ENCODE peak calls at places on chromosome 6, in five cellular contexts. V is substantia nigra; G is naive thymus-derived CD4-positive, alpha-beta T cell; S is AG08395; C is BE2C. A is an unnamed sample.

GRCh38 chr6:150579611-150580010 is 20.1 kb upstream of the PLEKHG1 start:
- DNase-seq in V (peak; percentile 28), C (no peak), S (peak; percentile 13), G (no peak), A (no peak)

GRCh38 chr6:139027620-139028182 is 844 bp upstream of the ABRACL start:
- DNase-seq in G (no peak), V (no peak), S (no peak), C (no peak), A (no peak)

GRCh38 chr6:45420909-45421699 is 43.4 kb upstream of the SUPT3H start:
- DNase-seq in G (no peak), C (no peak), V (no peak), S (peak; percentile 41), A (no peak)

GRCh38 chr6:134145786-134146185 is 93.4 kb upstream of the SLC2A12 start:
- DNase-seq in G (no peak), V (no peak), C (no peak), S (no peak), A (peak; percentile 44)

GRCh38 chr6:153047386-153047785 is 44.9 kb upstream of the MTRF1L start:
- DNase-seq in C (no peak), V (no peak), G (no peak), S (no peak), A (no peak)

GRCh38 chr6:8499540-8499939 is 64.2 kb upstream of the SLC35B3 start:
- DNase-seq in G (no peak), V (no peak), C (no peak), S (peak; percentile 3), A (no peak)

GRCh38 chr6:160461641-160462040 is 113.5 kb downstream of the SLC22A3 start:
- DNase-seq in S (no peak), V (no peak), G (no peak), C (no peak), A (no peak)

GRCh38 chr6:167475947-167476346 is 151.1 kb downstream of the TTLL2 start:
- DNase-seq in G (no peak), S (no peak), C (no peak), V (no peak), A (no peak)

GRCh38 chr6:64445038-64445437 is 809.4 kb downstream of the PHF3 start:
- DNase-seq in S (no peak), V (no peak), G (no peak), C (no peak), A (no peak)

GRCh38 chr6:18022398-18023231 is 35.2 kb upstream of the KIF13A start:
- DNase-seq in C (no peak), S (peak; percentile 84), V (no peak), G (no peak), A (no peak)

GRCh38 chr6:151493495-151494234 is at the start of gene CCDC170:
- DNase-seq in G (no peak), C (peak; percentile 21), V (peak; percentile 35), S (peak; percentile 58), A (peak; percentile 58)

GRCh38 chr6:36698871-36699271 is 1.2 kb downstream of the RAB44 start:
- DNase-seq in S (no peak), V (no peak), G (no peak), C (no peak), A (no peak)

GRCh38 chr6:28738396-28738765 is 185.4 kb downstream of the TRIM27 start:
- DNase-seq in V (no peak), C (no peak), S (no peak), G (no peak), A (no peak)

GRCh38 chr6:44016131-44016870 is 111.0 kb downstream of the MRPL14 start:
- DNase-seq in G (no peak), V (no peak), C (no peak), S (no peak), A (no peak)

GRCh38 chr6:36605560-36606391 is 11.6 kb downstream of the SRSF3 start:
- DNase-seq in S (no peak), V (no peak), G (no peak), C (no peak), A (no peak)

GRCh38 chr6:140388141-140388802 is 1013.8 kb upstream of the CITED2 start:
- DNase-seq in C (no peak), V (no peak), S (no peak), G (no peak), A (no peak)

GRCh38 chr6:122289721-122290501 is 109.5 kb upstream of the HSF2 start:
- DNase-seq in S (no peak), C (no peak), G (no peak), V (no peak), A (no peak)

GRCh38 chr6:97059473-97059872 is 134.9 kb downstream of the KLHL32 start:
- DNase-seq in G (no peak), S (peak; percentile 60), C (no peak), V (no peak), A (no peak)

GRCh38 chr6:126614642-126615504 is 275.0 kb downstream of the CENPW start:
- DNase-seq in G (no peak), S (no peak), V (no peak), C (no peak), A (no peak)

GRCh38 chr6:90038951-90039653 is 144.8 kb downstream of the GJA10 start:
- DNase-seq in S (no peak), G (no peak), C (no peak), V (no peak), A (no peak)

GRCh38 chr6:137956098-137956488 is 89.0 kb downstream of the TNFAIP3 start:
- DNase-seq in S (no peak), G (no peak), C (no peak), V (no peak), A (no peak)

GRCh38 chr6:141955621-141956020 is 177.1 kb upstream of the GJE1 start:
- DNase-seq in S (no peak), C (no peak), V (no peak), G (no peak), A (no peak)

GRCh38 chr6:161271343-161272019 is 2.4 kb downstream of the AGPAT4 start:
- DNase-seq in G (no peak), C (no peak), S (no peak), V (no peak), A (peak; percentile 46)

GRCh38 chr6:135830971-135831370 is 20.5 kb upstream of the PDE7B start:
- DNase-seq in V (no peak), C (no peak), S (no peak), G (no peak), A (no peak)

GRCh38 chr6:3480009-3480408 is 23.2 kb upstream of the SLC22A23 start:
- DNase-seq in S (no peak), C (no peak), V (no peak), G (no peak), A (no peak)

GRCh38 chr6:168062346-168063289 is 16.4 kb downstream of the FRMD1 start:
- DNase-seq in S (no peak), V (peak; percentile 13), G (no peak), C (no peak), A (no peak)

GRCh38 chr6:89680150-89680549 is 41.6 kb upstream of the LYRM2 start:
- DNase-seq in C (no peak), V (no peak), G (no peak), S (no peak), A (no peak)

GRCh38 chr6:2132416-2132815 is 113.0 kb downstream of the GMDS start:
- DNase-seq in C (no peak), S (no peak), V (no peak), G (no peak), A (no peak)

A was measured in WERI-Rb-1.